ENCODE peak calls at places on chromosome 4, in six cellular contexts. S is body of pancreas, G is thyroid gland, F is Panc1, C is left ventricle myocardium inferior, T is GM13977. B is an unnamed sample.

GRCh38 chr4:161197912-161198311 is 965.9 kb downstream of the FSTL5 start:
- DNase-seq in T (no peak), G (no peak), F (no peak), S (no peak), C (no peak), B (no peak)

GRCh38 chr4:39937683-39938268 is 39.9 kb downstream of the PDS5A start:
- DNase-seq in G (no peak), C (no peak), S (no peak), F (no peak), T (peak), B (no peak)

GRCh38 chr4:8349664-8350225 is 80.2 kb downstream of the HTRA3 start:
- DNase-seq in F (no peak), G (no peak), S (no peak), C (no peak), T (no peak), B (no peak)

GRCh38 chr4:7388627-7389026 is 46.1 kb downstream of the PSAPL1 start:
- DNase-seq in S (no peak), G (no peak), T (no peak), F (no peak), C (no peak), B (no peak)

GRCh38 chr4:141636077-141636770 is at the start of gene IL15:
- DNase-seq in C (peak), F (no peak), T (peak), S (peak), G (peak), B (peak)

GRCh38 chr4:8225704-8226443 is 26.8 kb downstream of the SH3TC1 start:
- DNase-seq in T (no peak), S (no peak), C (no peak), G (no peak), F (no peak), B (no peak)

GRCh38 chr4:71765349-71765748 is 18.5 kb downstream of the GC start:
- DNase-seq in F (no peak), G (peak), C (no peak), S (no peak), T (no peak), B (no peak)

GRCh38 chr4:55184600-55185523 is 59.5 kb upstream of the KDR start:
- DNase-seq in G (peak), F (no peak), C (peak), T (no peak), S (peak), B (no peak)

GRCh38 chr4:126718161-126718560 is 914.6 kb upstream of the INTU start:
- DNase-seq in S (no peak), F (no peak), C (no peak), T (no peak), G (no peak), B (no peak)

GRCh38 chr4:94759767-94760211 is 2.0 kb downstream of the BMPR1B start:
- DNase-seq in T (no peak), S (no peak), G (no peak), C (no peak), F (no peak), B (no peak)

DNA sequence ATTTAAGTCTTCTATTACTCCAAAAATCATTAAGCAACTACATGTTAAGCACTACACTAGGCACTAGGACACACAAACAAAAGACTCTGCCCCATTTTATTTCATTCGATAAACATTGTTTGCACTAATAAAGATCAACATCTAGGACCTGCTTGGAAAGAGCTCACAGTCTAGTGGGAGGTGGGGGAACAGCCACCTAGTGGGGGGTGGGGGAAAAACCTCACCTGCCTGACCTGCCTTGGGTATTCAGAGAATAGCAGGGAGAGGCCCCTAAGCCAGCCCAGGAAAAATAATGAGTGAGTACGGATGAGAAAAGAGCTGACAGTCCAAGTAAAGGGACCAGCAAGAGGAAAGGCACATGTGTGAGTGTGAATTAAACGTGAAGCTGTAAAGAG is 52.2 kb downstream of the PRDM5 start:
- DNase-seq in S (no peak), F (no peak), C (no peak), G (no peak), T (no peak), B (no peak)
- TF ChIP-seq CTCF in S (peak), F (peak), C (no peak), G (no peak), T (peak), B (no peak)

GRCh38 chr4:100063355-100063754 is 113.3 kb upstream of the H2AZ1 start:
- DNase-seq in F (no peak), C (no peak), S (no peak), G (no peak), T (no peak), B (no peak)
- TF ChIP-seq CTCF in F (no peak), C (no peak), S (no peak), G (no peak), T (no peak), B (no peak)

GRCh38 chr4:173185832-173186545 is 17.4 kb downstream of the GALNT7 start:
- DNase-seq in S (no peak), G (no peak), T (no peak), F (no peak), C (no peak), B (no peak)
- TF ChIP-seq CTCF in S (no peak), G (no peak), T (no peak), F (no peak), C (no peak), B (no peak)

GRCh38 chr4:88765729-88766128 is 68.1 kb upstream of the NAP1L5 start:
- DNase-seq in G (peak), C (peak), T (no peak), S (peak), F (no peak), B (no peak)
- TF ChIP-seq CTCF in G (no peak), C (no peak), T (no peak), S (no peak), F (no peak), B (no peak)

GRCh38 chr4:102541708-102542107 is 40.5 kb downstream of the NFKB1 start:
- DNase-seq in C (no peak), S (no peak), F (no peak), T (no peak), G (no peak), B (no peak)
- TF ChIP-seq CTCF in C (no peak), S (no peak), F (no peak), T (peak), G (no peak), B (no peak)

GRCh38 chr4:29213020-29213419 is 1507.1 kb upstream of the PCDH7 start:
- DNase-seq in S (no peak), T (no peak), G (no peak), F (no peak), C (no peak), B (no peak)
- TF ChIP-seq CTCF in S (no peak), T (no peak), G (no peak), F (no peak), C (no peak), B (no peak)

DNA sequence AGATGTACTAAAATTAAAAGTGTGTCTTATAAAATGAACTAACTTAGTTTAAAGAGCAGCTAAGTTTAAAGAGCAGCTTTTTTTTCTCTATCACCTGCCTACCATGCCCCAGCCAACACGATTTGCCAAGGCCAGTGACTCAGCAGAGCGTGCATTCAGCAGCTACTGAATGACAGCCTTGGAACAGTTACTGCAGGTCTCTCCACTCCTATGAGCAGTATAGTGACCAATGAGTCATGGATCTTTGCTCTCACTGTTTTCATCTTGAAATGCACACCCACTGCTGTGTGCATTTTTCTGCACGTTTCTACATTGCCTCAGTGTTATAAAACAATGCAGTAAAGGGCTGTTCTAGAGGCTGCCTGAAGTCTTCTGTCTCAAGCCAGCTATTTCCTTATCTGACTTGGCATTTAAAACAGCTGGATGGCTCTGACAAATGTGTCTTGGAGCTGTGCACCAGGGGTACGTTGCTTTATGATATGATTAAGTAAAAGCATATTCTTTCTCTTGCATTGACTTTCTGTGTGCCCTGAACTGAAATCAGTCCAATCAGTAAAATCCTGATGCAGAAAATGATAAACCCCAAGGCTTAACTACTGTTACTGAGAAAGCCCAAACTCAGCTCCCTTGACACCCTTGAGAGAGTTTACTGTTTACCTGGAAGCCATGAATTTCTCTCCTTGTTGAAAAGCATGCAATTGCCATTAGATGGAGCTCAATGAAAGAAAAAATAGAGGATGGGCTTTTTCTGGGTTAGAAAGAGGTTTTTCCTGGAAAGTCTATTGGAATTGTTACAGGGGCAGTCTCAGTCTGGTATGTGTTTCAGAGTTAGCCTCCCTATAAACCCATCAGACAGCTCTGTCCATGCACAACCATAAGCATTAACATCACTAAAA is 66.2 kb upstream of the C4orf54 start:
- DNase-seq in G (peak), T (no peak), S (peak), F (no peak), C (peak), B (no peak)
- TF ChIP-seq CTCF in G (peak), T (no peak), S (no peak), F (no peak), C (no peak), B (no peak)

GRCh38 chr4:962231-963208 is 10.8 kb downstream of the DGKQ start:
- DNase-seq in F (no peak), S (no peak), G (no peak), C (no peak), T (no peak), B (no peak)
- TF ChIP-seq CTCF in F (no peak), S (no peak), G (no peak), C (no peak), T (no peak), B (no peak)

GRCh38 chr4:15744016-15744415 is 34.1 kb upstream of the CD38 start:
- DNase-seq in G (no peak), T (no peak), S (no peak), C (no peak), F (no peak), B (no peak)

GRCh38 chr4:15742083-15742582 is 36.0 kb upstream of the CD38 start:
- DNase-seq in T (no peak), F (no peak), G (no peak), C (no peak), S (no peak), B (no peak)

GRCh38 chr4:15742637-15743036 is 35.5 kb upstream of the CD38 start:
- DNase-seq in F (no peak), C (no peak), G (no peak), S (no peak), T (no peak), B (no peak)

GRCh38 chr4:15738877-15739276 is 36.0 kb downstream of the BST1 start:
- DNase-seq in S (no peak), G (no peak), T (no peak), F (no peak), C (no peak), B (no peak)

GRCh38 chr4:15740764-15741404 is 37.2 kb upstream of the CD38 start:
- DNase-seq in T (no peak), C (no peak), F (no peak), G (no peak), S (no peak), B (no peak)
- TF ChIP-seq CTCF in T (no peak), C (no peak), F (no peak), G (no peak), S (no peak), B (no peak)